ENCODE peak calls at places on chromosomes 5 and 9, in four cellular contexts. C, A, I and P are unnamed samples.

GRCh38 chr9:86648156-86648827 is 294.1 kb upstream of the TUT7 start:
- DNase-seq in C (no peak), A (no peak), I (no peak), P (no peak)

GRCh38 chr5:14665949-14666741 is 1.6 kb downstream of the OTULIN start:
- DNase-seq in C (no peak), A (no peak), I (no peak), P (no peak)

GRCh38 chr5:142602720-142603245 is 83.1 kb downstream of the FGF1 start:
- DNase-seq in C (no peak), A (peak), I (no peak), P (no peak)

GRCh38 chr9:123353984-123354591 is 1.9 kb upstream of the CRB2 start:
- DNase-seq in C (peak), A (peak), I (peak), P (peak)

GRCh38 chr9:31153250-31153840 is 1231.1 kb upstream of the ACO1 start:
- DNase-seq in C (no peak), A (no peak), I (no peak), P (no peak)

GRCh38 chr5:132963175-132964104 is at the start of gene AFF4:
- DNase-seq in C (peak), A (peak), I (peak), P (peak)

GRCh38 chr9:137245450-137246421 is 4.6 kb downstream of the TUBB4B start:
- DNase-seq in C (no peak), A (no peak), I (no peak), P (no peak)

GRCh38 chr9:125137200-125137599 is 6.1 kb downstream of the SCAI start:
- DNase-seq in C (no peak), A (no peak), I (no peak), P (no peak)

GRCh38 chr5:98742395-98743073 is 30.9 kb upstream of the RGMB start:
- DNase-seq in C (no peak), A (no peak), I (no peak), P (no peak)

GRCh38 chr5:23583081-23583480 is 75.7 kb downstream of the PRDM9 start:
- DNase-seq in C (no peak), A (no peak), I (no peak), P (no peak)

GRCh38 chr9:12681620-12682019 is 11.6 kb upstream of the TYRP1 start:
- DNase-seq in C (no peak), A (no peak), I (no peak), P (no peak)

GRCh38 chr9:65404232-65405006 is 119.4 kb upstream of the FOXD4L5 start:
- DNase-seq in C (no peak), A (no peak), I (no peak), P (no peak)

GRCh38 chr5:105581988-105582690 is 2019.5 kb upstream of the NUDT12 start:
- DNase-seq in C (no peak), A (no peak), I (no peak), P (no peak)

GRCh38 chr9:87865626-87866025 is 17.1 kb upstream of the SPATA31E1 start:
- DNase-seq in C (no peak), A (no peak), I (no peak), P (no peak)
- TF ChIP-seq CTCF in C (no peak), A (no peak), I (no peak), P (no peak)

DNA sequence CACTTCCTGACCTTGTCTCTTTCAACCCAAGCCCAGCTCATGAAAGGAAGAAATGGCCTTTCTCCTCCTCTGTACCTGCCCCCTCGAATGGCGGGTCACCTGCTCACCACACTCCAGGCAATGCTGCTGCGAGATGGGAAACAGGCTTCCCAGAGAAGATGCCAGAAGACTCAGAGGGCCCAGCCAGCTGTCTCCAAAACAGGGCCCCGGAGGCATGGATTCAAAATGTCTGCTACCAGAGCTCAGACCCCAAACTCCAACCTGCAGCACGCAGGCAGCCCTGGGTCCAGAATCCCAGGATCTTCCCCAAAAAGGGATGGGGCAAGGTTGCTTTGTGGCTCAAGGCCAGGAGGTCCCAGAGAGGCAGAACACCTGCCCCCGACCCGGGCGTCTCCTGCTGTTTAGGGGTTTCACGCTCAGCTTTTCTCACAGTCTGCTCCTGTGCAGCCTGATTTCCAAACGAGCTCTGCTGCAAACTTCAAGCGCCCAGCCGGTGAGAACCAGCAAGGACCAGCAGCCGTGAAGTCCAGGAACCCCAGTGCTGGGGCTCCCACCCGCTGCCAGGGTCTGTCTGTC is 42.5 kb downstream of the VAV2 start:
- DNase-seq in C (peak), A (no peak), I (no peak), P (no peak)
- H3K27ac ChIP-seq in C (no peak), A (no peak), I (no peak), P (peak)

GRCh38 chr5:25905646-25906045 is 1132.7 kb downstream of the CDH9 start:
- DNase-seq in C (no peak), A (no peak), I (no peak), P (no peak)

GRCh38 chr5:25909163-25909562 is 1129.2 kb downstream of the CDH9 start:
- DNase-seq in C (no peak), A (no peak), I (no peak), P (no peak)
- H3K4me3 ChIP-seq in C (no peak), A (no peak), I (no peak), P (no peak)

GRCh38 chr5:13278148-13278547 is 666.3 kb downstream of the DNAH5 start:
- DNase-seq in C (no peak), A (no peak), I (no peak), P (no peak)
- TF ChIP-seq CTCF in C (no peak), A (peak), I (no peak), P (no peak)